ENCODE peak calls at places on chromosomes 5 and 9, in nine cellular contexts. F, B, D, S, H, K, I, U and C are unnamed samples.

GRCh38 chr5:156383510-156383909 is 56.5 kb downstream of the SGCD start:
- DNase-seq in I (no peak), B (no peak), F (peak), D (no peak), H (no peak), K (no peak), S (no peak), U (no peak), C (no peak)

GRCh38 chr9:35407846-35408245 is 82.1 kb upstream of the RUSC2 start:
- DNase-seq in B (no peak), U (no peak), I (no peak), K (no peak), F (no peak), D (no peak), S (no peak), H (no peak), C (no peak)

GRCh38 chr9:130051855-130052254 is 1.9 kb upstream of the GPR107 start:
- DNase-seq in S (no peak), F (no peak), K (no peak), D (no peak), B (no peak), U (no peak), I (no peak), H (no peak), C (no peak)

GRCh38 chr9:37978983-37979382 is 75.1 kb upstream of the SLC25A51 start:
- DNase-seq in D (no peak), B (no peak), U (no peak), H (no peak), S (no peak), K (no peak), I (no peak), F (no peak), C (no peak)

GRCh38 chr9:7854763-7855162 is 55.2 kb upstream of the DMAC1 start:
- DNase-seq in K (no peak), S (no peak), U (no peak), D (no peak), H (no peak), B (no peak), I (no peak), F (no peak), C (no peak)

GRCh38 chr5:133265720-133266575 is 214.1 kb downstream of the HSPA4 start:
- DNase-seq in K (no peak), B (no peak), F (no peak), S (no peak), D (no peak), I (no peak), U (no peak), H (no peak), C (no peak)

GRCh38 chr9:137319976-137320551 is 18.0 kb upstream of the NRARP start:
- DNase-seq in H (peak), B (no peak), S (no peak), F (no peak), U (no peak), K (no peak), I (no peak), D (no peak), C (peak)

GRCh38 chr9:116377179-116377790 is 223.7 kb downstream of the PAPPA start:
- DNase-seq in I (no peak), S (no peak), F (no peak), H (no peak), U (no peak), B (peak), K (no peak), D (no peak), C (no peak)

GRCh38 chr5:171505473-171506043 is 86.1 kb downstream of the FGF18 start:
- DNase-seq in S (no peak), I (no peak), D (no peak), K (no peak), F (no peak), H (no peak), B (no peak), U (no peak), C (no peak)

GRCh38 chr5:151128817-151129216 is 28.8 kb downstream of the ANXA6 start:
- DNase-seq in U (no peak), S (no peak), H (peak), I (no peak), D (no peak), F (no peak), K (no peak), B (no peak), C (no peak)

GRCh38 chr9:33117306-33117705 is 40.8 kb upstream of the SMU1 start:
- DNase-seq in B (no peak), F (no peak), U (no peak), K (no peak), I (no peak), H (no peak), S (no peak), D (no peak), C (peak)